ENCODE peak calls at places on chromosomes 13 and 19, in seven cellular contexts. A is psoas muscle, F is AG09309, L is breast epithelium, Y is activated B cell treated with CpG ODN at 0.5 μM for 24 hours, S is mammary epithelial cell, V is neural progenitor cell. B is an unnamed sample.

GRCh38 chr19:38592940-38593339 is 24.8 kb downstream of the MAP4K1 start:
- DNase-seq in V (no peak), Y (no peak), F (no peak), A (no peak), L (no peak), S (no peak), B (no peak)

GRCh38 chr19:3208317-3209207 is 15.9 kb upstream of the CELF5 start:
- DNase-seq in F (no peak), A (no peak), L (no peak), V (no peak), S (no peak), Y (no peak), B (no peak)

GRCh38 chr13:27820524-27821482 is 28.5 kb downstream of the GSX1 start:
- DNase-seq in Y (no peak), V (peak; percentile 82), L (no peak), A (no peak), S (peak; percentile 20), F (no peak), B (no peak)

GRCh38 chr19:11446652-11447301 is 11.3 kb downstream of the PRKCSH start:
- DNase-seq in V (peak; percentile 84), Y (peak; percentile 61), S (no peak), L (no peak), A (peak; percentile 58), F (no peak), B (no peak)

GRCh38 chr19:54188224-54188871 is 1.0 kb downstream of the MBOAT7 start:
- DNase-seq in V (peak; percentile 53), S (peak; percentile 53), A (no peak), Y (no peak), F (no peak), L (no peak), B (no peak)

GRCh38 chr19:383922-384800 is 24.8 kb downstream of the C2CD4C start:
- DNase-seq in V (peak; percentile 77), S (no peak), L (peak; percentile 12), Y (no peak), F (no peak), A (no peak), B (peak; percentile 71)

GRCh38 chr13:20714161-20714560 is 10.7 kb downstream of the IL17D start:
- DNase-seq in Y (no peak), L (no peak), F (no peak), V (no peak), S (no peak), A (no peak), B (no peak)

GRCh38 chr13:48086272-48086671 is 8.6 kb downstream of the MED4 start:
- DNase-seq in S (no peak), Y (no peak), V (peak; percentile 37), F (no peak), A (no peak), L (no peak), B (no peak)

GRCh38 chr19:57566396-57567256 is 7.0 kb upstream of the ZNF550 start:
- DNase-seq in A (no peak), S (peak; percentile 28), V (peak; percentile 40), F (no peak), L (no peak), Y (no peak), B (no peak)

GRCh38 chr19:32176591-32176990 is 168.8 kb upstream of the ZNF507 start:
- DNase-seq in F (no peak), L (no peak), V (no peak), A (no peak), Y (no peak), S (no peak), B (no peak)

GRCh38 chr19:49613374-49613773 is 22.4 kb downstream of the PRR12 start:
- DNase-seq in F (no peak), Y (no peak), A (no peak), V (no peak), L (no peak), S (no peak), B (no peak)

GRCh38 chr13:51811920-51812328 is 8.0 kb upstream of the DHRS12 start:
- DNase-seq in A (no peak), L (no peak), Y (no peak), S (peak; percentile 40), F (no peak), V (no peak), B (no peak)

GRCh38 chr19:29384676-29385075 is 141.1 kb upstream of the VSTM2B start:
- DNase-seq in S (no peak), V (no peak), A (no peak), L (no peak), F (no peak), Y (no peak), B (peak; percentile 37)

GRCh38 chr13:110702591-110703526 is 3.1 kb downstream of the CARS2 start:
- DNase-seq in Y (no peak), A (peak; percentile 39), S (no peak), V (no peak), L (no peak), F (no peak), B (no peak)

GRCh38 chr13:73259061-73259908 is 200.5 kb downstream of the KLF5 start:
- DNase-seq in V (peak; percentile 80), F (peak; percentile 18), S (no peak), A (no peak), Y (no peak), L (no peak), B (no peak)

GRCh38 chr19:32178401-32178800 is 167.0 kb upstream of the ZNF507 start:
- DNase-seq in A (no peak), F (no peak), V (no peak), Y (no peak), L (no peak), S (no peak), B (no peak)

GRCh38 chr13:49455016-49455398 is 10.9 kb downstream of the SETDB2 start:
- DNase-seq in F (no peak), A (no peak), L (no peak), S (no peak), V (no peak), Y (no peak), B (no peak)

GRCh38 chr19:5455367-5456129 is at the start of gene ZNRF4:
- DNase-seq in Y (no peak), F (no peak), L (no peak), V (no peak), S (no peak), A (no peak), B (no peak)

GRCh38 chr19:46615966-46616365 is 8.9 kb downstream of the PTGIR start:
- DNase-seq in L (no peak), V (no peak), A (no peak), F (no peak), Y (no peak), S (no peak), B (no peak)

GRCh38 chr13:74136089-74136658 is 2.0 kb upstream of the KLF12 start:
- DNase-seq in A (peak; percentile 21), S (peak; percentile 67), F (no peak), Y (no peak), L (no peak), V (no peak), B (peak; percentile 68)

GRCh38 chr13:110340812-110341444 is 33.8 kb downstream of the COL4A2 start:
- DNase-seq in Y (no peak), F (no peak), S (peak; percentile 53), A (peak; percentile 80), V (no peak), L (peak; percentile 88), B (peak; percentile 88)

GRCh38 chr13:32022292-32022691 is 9.3 kb upstream of the FRY start:
- DNase-seq in F (no peak), L (no peak), V (peak; percentile 33), A (no peak), Y (no peak), S (no peak), B (no peak)

GRCh38 chr19:42281175-42282035 is 12.4 kb downstream of the CIC start:
- DNase-seq in Y (peak; percentile 34), V (peak; percentile 58), L (peak; percentile 83), S (peak; percentile 65), A (peak; percentile 64), F (no peak), B (peak; percentile 91)

GRCh38 chr19:6343462-6343861 is 10.1 kb upstream of the ACER1 start:
- DNase-seq in F (no peak), L (no peak), Y (no peak), V (no peak), A (no peak), S (no peak), B (no peak)

GRCh38 chr19:50003254-50003788 is 21.9 kb downstream of the VRK3 start:
- DNase-seq in Y (no peak), F (no peak), A (no peak), S (no peak), L (no peak), V (no peak), B (no peak)

GRCh38 chr19:13120817-13121216 is 2.8 kb downstream of the NACC1 start:
- DNase-seq in A (no peak), V (no peak), L (no peak), S (no peak), Y (no peak), F (peak; percentile 64), B (no peak)

GRCh38 chr19:31223805-31224534 is 125.3 kb downstream of the TSHZ3 start:
- DNase-seq in L (no peak), S (no peak), A (no peak), F (peak; percentile 88), V (no peak), Y (no peak), B (no peak)

GRCh38 chr19:33064778-33065550 is at the start of gene RHPN2:
- DNase-seq in L (no peak), V (peak; percentile 91), F (no peak), A (peak; percentile 52), Y (peak; percentile 53), S (peak; percentile 63), B (peak; percentile 81)

GRCh38 chr19:10699650-10700335 is 1.4 kb upstream of the QTRT1 start:
- DNase-seq in A (no peak), V (peak; percentile 70), Y (peak; percentile 28), S (peak; percentile 30), F (no peak), L (no peak), B (no peak)

DNA sequence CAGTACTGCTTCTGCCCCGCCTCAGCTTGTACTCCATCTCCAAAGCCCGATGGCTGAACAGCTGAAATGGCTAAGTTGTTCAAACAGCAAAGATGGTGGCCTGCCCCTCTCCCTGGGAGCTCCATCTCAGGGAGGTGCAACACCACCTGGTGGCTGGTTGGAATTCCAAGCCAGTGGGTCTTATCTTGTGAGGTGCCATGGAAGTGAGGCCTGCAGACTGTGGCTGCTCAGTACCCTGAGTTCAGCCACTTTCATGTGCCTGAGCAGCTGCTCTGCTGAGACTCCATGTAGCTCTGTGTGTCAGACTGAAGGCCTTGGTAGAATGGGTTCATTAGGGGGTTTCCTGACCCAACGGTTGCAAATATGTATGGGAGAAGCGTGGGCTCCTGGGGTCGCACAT is 67.3 kb upstream of the SPRY2 start:
- DNase-seq in V (no peak), A (no peak), S (no peak), F (no peak), L (no peak), Y (no peak), B (no peak)
- TF ChIP-seq CTCF in V (peak; percentile 26), A (no peak), S (peak; percentile 19), F (no peak), L (no peak), Y (no peak), B (no peak)

GRCh38 chr19:23075031-23075733 is 41.6 kb upstream of the ZNF730 start:
- DNase-seq in Y (no peak), V (peak; percentile 93), F (peak; percentile 16), A (peak; percentile 45), L (peak; percentile 40), S (peak; percentile 67), B (peak; percentile 80)
- TF ChIP-seq CTCF in Y (no peak), V (peak; percentile 12), F (no peak), A (no peak), L (no peak), S (no peak), B (no peak)

GRCh38 chr19:18291019-18291524 is 9.7 kb upstream of the JUND start:
- DNase-seq in F (no peak), V (no peak), Y (no peak), A (peak; percentile 40), S (no peak), L (no peak), B (peak; percentile 79)
- TF ChIP-seq CTCF in F (no peak), V (no peak), Y (no peak), A (no peak), S (no peak), L (no peak), B (no peak)

GRCh38 chr19:19385131-19385899 is 20.2 kb upstream of the GATAD2A start:
- DNase-seq in V (peak; percentile 100), Y (peak; percentile 98), L (peak; percentile 100), F (peak; percentile 98), S (peak; percentile 100), A (peak; percentile 100), B (peak; percentile 100)
- TF ChIP-seq CTCF in V (no peak), Y (no peak), L (no peak), F (no peak), S (no peak), A (peak; percentile 27), B (no peak)